ENCODE peak calls at places on chromosomes 7 and 10, in eight cellular contexts. C is GM23338; X is thoracic aorta; S is OCI-LY7; B is CD8-positive, alpha-beta T cell; U is tibial nerve; K is fibroblast of lung; T is neural progenitor cell. Y is an unnamed sample.

GRCh38 chr7:121138262-121138933 is 149.9 kb downstream of the CPED1 start:
- DNase-seq in C (peak), T (no peak), U (no peak), B (no peak), S (peak), X (no peak), K (peak), Y (no peak)

GRCh38 chr7:79528421-79528820 is 75.0 kb upstream of the MAGI2 start:
- DNase-seq in C (peak), U (no peak), S (no peak), X (no peak), K (no peak), B (no peak), T (no peak), Y (no peak)

GRCh38 chr7:33933611-33934281 is 28.4 kb downstream of the BMPER start:
- DNase-seq in S (no peak), T (no peak), B (no peak), C (no peak), X (no peak), U (no peak), K (peak), Y (no peak)

GRCh38 chr10:28254290-28254985 is 48.4 kb downstream of the MPP7 start:
- DNase-seq in S (no peak), T (no peak), B (no peak), U (no peak), X (no peak), K (peak), C (no peak), Y (no peak)

GRCh38 chr7:29346574-29346973 is 152.0 kb downstream of the CHN2 start:
- DNase-seq in S (no peak), B (no peak), U (no peak), T (no peak), X (no peak), C (no peak), K (no peak), Y (no peak)

GRCh38 chr10:34739915-34740314 is 75.2 kb downstream of the PARD3 start:
- DNase-seq in X (no peak), S (no peak), T (peak), U (no peak), C (peak), B (no peak), K (peak), Y (peak)

GRCh38 chr10:71860243-71861029 is 9.4 kb upstream of the PSAP start:
- DNase-seq in S (peak), T (peak), B (no peak), K (peak), U (peak), C (peak), X (peak), Y (peak)

GRCh38 chr10:102408081-102408727 is 10.4 kb downstream of the PSD start:
- DNase-seq in X (no peak), C (no peak), K (no peak), U (no peak), S (no peak), T (no peak), B (no peak), Y (peak)

GRCh38 chr10:17233534-17233933 is 5.5 kb downstream of the VIM start:
- DNase-seq in B (no peak), K (no peak), S (no peak), T (no peak), U (no peak), X (no peak), C (no peak), Y (no peak)

DNA sequence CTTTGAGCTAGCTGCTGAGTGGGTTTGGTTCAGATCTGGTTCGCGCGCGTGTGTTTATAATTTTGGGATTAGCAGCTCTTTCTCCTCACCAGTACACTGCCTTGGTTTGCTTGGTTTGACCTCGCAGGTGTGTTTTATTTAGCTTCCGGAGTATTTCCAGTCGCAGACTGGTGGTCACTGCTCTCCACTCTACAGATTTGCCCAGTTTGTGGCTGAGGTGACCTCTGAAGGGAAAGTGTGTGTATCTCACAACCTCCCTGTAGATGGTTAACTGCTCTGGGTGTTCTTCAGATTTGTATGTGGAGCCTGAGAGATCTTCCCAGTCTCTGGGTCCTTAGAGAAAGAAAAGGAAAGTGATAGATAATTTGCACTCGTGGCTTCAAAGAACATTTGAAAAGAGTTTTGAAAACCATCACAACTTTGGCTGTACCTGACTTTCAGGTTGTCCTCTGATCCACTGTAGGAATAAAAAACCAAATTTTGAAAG is 654 bp downstream of the ZNF277 start:
- DNase-seq in C (no peak), T (no peak), B (no peak), S (peak), U (no peak), X (no peak), K (no peak), Y (no peak)
- H3K27ac ChIP-seq in C (peak), T (no peak), B (peak), S (no peak), U (peak), X (peak), K (peak), Y (peak)

DNA sequence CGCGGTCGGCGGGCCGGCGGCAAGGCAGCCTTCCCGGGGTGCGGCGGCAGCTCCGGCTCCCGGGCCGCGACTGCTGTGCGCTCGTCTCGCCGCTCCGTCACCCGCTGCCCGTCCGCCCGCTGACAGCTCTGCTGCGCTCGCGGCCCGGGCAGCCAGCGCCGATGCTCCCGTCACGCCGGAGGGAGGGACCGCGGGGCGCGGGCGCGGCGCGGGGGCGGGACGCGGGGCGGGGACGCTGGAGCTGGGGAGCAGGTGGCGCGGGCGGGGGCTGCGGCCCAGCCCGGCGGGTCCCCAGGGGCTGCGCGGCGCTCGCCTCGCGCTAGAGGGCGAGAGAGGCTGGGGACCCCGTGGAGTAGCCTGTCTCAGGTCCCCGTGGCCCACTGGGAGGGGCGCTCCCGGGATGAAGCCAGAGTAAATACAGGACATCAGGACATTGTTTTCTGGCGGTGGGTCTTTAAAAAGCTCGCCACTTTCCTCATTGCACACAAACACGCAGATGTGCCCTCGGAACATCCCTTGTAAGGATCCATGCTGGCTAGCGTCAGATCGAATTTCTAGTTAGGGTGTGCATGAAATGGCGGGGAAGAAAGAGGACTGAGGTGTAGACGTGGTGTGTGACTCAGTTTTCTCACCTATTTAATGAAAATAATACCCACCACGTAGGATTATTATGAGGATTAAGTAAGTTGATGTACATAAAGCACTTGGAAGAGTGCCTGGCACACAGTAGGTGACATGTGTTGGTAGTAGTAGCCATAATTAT is at the start of gene ELAPOR2:
- DNase-seq in B (peak), C (peak), X (no peak), K (peak), U (peak), S (peak), T (peak), Y (peak)
- TF ChIP-seq CTCF in B (no peak), C (peak), X (peak), K (peak), U (peak), S (peak), T (peak), Y (peak)

DNA sequence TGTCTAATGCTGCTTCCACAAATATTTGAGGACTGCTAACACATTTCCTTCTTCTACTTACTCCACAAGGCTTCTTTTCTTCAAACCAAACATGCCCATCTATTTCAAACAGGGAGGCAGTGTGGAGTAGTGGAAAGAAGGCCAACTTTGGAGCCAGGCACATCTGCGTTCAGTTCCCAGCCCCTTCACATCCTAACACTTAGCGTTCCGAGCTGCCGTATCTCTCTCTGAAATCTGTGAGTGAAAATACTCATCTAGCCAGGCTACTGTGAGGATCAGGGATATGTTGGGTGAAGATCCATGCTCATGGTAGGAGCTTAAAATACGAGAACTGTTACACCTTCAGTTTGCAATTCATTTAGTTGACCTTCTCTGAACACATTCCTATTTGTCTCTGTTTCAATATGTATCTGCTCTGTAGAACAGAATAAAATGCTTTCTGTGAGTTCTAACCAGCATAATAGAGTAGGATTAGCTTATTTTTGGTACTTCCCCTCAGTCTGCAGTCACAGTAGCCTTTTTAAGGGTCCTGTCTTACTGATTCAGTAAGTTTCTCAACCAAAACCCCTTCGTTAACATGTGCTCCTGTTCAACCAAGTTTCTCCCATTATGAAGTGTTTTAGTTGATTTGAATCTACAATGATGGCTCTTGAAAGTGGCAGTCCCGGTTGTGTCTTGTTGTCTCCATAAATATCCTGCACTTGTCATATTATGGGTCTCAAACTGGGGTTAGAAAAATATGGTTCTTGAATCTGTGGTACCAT is 3.3 kb upstream of the MEST start:
- DNase-seq in T (no peak), S (no peak), U (no peak), B (no peak), X (no peak), C (no peak), K (peak), Y (no peak)
- H3K4me3 ChIP-seq in T (no peak), S (no peak), U (no peak), B (no peak), X (no peak), C (no peak), K (no peak), Y (no peak)

GRCh38 chr7:651032-651728 is 75.3 kb upstream of the DNAAF5 start:
- DNase-seq in B (no peak), K (no peak), U (no peak), X (no peak), S (no peak), T (no peak), C (no peak), Y (peak)
- H3K27ac ChIP-seq in B (no peak), K (no peak), U (no peak), X (no peak), S (no peak), T (no peak), C (no peak), Y (no peak)

GRCh38 chr10:7303067-7303629 is 107.7 kb downstream of the SFMBT2 start:
- DNase-seq in C (no peak), T (no peak), B (no peak), K (no peak), X (no peak), U (no peak), S (no peak), Y (no peak)

GRCh38 chr10:7302393-7303054 is 108.3 kb downstream of the SFMBT2 start:
- DNase-seq in S (no peak), T (peak), X (no peak), K (peak), U (no peak), C (no peak), B (no peak), Y (no peak)

GRCh38 chr10:7298495-7298894 is 112.3 kb downstream of the SFMBT2 start:
- DNase-seq in K (no peak), X (no peak), B (no peak), U (no peak), C (no peak), S (no peak), T (no peak), Y (no peak)

GRCh38 chr10:7300327-7300726 is 110.5 kb downstream of the SFMBT2 start:
- DNase-seq in K (peak), U (no peak), C (no peak), T (no peak), B (no peak), X (no peak), S (no peak), Y (no peak)

DNA sequence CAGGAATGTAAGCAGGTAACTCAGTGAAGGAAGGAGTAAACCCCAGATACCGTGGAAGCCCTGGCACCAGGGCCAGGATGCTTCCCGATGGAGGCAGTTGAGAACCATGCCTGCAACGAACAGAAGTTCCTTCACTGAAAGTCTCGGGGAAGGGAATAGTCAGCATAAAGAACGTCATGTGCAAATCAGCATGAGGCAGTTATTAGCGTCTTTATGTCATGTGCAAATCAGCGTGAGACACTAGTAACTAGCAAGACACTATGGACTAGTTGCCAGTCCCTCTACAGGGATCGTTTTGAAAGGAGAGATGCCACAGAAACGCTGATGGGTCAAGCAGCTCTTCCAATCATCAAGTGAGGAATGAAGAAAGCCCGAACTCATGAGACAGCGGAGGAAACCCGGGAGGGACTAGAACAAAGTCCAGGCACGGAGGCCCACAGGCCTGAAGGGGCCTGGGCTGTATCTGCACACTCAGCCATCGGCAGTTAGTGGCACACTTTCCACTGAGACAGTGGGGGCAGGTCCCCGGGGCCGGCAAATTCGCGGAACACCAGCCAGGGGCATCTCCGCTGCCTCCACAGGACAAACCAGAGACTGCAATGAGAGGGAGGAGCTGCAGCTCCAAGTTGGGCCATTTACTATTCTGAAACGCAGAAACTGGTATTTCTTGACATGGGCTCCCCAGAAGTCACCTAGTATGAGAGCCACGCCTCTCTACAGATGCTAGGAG is 109.6 kb downstream of the SFMBT2 start:
- DNase-seq in T (peak), X (no peak), C (peak), B (no peak), S (no peak), K (peak), U (no peak), Y (no peak)
- TF ChIP-seq CTCF in T (peak), X (no peak), C (peak), B (no peak), S (peak), K (peak), U (no peak), Y (no peak)

DNA sequence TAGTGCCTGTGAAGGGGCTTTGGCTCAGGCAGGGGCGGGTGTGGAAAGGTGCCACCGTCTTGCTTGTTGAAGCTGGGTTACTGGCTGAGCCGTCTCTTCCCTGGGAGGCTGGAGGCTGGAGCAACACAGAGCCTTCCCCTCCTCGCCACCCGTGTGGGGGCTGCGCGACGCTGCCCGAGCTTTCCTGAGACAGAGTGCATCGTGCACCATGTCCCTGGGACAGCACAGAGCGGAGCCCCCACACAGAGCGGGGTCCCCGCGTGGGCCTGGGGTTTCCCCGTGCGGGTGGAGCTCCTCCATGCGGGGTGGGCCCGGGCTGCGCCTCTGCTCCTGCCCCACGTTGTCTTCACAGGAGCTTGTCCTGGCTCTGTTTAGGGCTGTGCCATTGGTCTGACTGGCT is 69.9 kb downstream of the INPP5A start:
- DNase-seq in X (no peak), S (no peak), U (no peak), C (no peak), K (no peak), B (no peak), T (no peak), Y (no peak)
- H3K4me3 ChIP-seq in X (peak), S (no peak), U (no peak), C (no peak), K (no peak), B (no peak), T (no peak), Y (no peak)

GRCh38 chr10:70477661-70478162 is 855 bp upstream of the PALD1 start:
- DNase-seq in K (no peak), X (no peak), B (peak), S (peak), C (peak), T (peak), U (no peak), Y (peak)
- H3K27ac ChIP-seq in K (no peak), X (no peak), B (no peak), S (peak), C (peak), T (no peak), U (peak), Y (no peak)

DNA sequence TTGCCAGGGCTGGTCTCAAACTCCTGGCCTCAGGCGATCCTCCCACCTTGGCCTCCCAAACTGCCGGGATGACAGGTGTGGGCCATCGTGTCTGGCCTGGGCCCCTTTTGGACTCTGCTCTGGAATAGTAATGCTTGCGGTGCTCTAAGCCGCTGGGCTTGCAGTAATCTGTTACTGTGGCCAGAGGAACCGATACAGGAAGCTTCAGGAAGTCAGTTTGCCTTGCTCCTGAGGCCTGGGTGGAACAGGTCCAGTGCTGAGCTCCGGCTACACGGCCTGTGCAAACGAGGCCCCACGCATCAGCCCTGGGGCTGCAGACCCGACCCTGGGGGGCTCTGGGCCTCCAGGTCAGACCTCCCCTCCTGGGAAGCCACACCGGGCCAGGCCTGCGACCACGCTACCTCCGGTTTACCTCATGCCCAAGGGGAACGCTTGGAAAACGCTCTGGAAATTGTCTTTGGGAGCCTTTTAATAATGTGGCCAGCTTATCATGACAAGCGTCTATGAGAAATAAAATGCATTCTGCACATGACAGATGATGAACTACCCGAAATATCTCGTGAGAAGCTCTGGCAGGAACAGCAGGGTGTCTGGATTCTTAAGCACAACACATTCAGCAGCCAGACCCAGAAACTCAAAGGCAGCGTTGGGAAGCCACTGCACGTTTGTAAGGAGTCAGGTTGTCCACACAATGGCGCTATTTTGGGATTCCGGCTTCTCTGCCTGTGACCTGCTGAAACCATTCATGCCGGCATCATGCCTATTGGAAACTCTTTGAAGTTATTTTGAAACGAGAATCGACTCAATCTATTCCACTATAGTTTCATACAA is 10.1 kb upstream of the ADAP1 start:
- DNase-seq in C (peak), S (peak), B (no peak), K (peak), X (no peak), T (peak), U (peak), Y (peak)
- TF ChIP-seq CTCF in C (peak), S (peak), B (no peak), K (no peak), X (peak), T (peak), U (no peak), Y (peak)

GRCh38 chr7:132455306-132455705 is 121.0 kb downstream of the PLXNA4 start:
- DNase-seq in K (no peak), S (no peak), B (no peak), C (no peak), T (no peak), X (no peak), U (no peak), Y (no peak)
- H3K4me3 ChIP-seq in K (no peak), S (no peak), B (no peak), C (no peak), T (no peak), X (no peak), U (no peak), Y (no peak)